ENCODE peak calls at places on chromosomes 2 and 18, in five cellular contexts. One of them, this sample, is unnamed.

GRCh38 chr18:11947214-11948119 is 33.8 kb upstream of the IMPA2 start:
- DNase-seq in adrenal gland: peak; percentile 97
- DNase-seq in body of pancreas: peak; percentile 98
- DNase-seq in prostate gland: peak; percentile 83
- DNase-seq in BJ: peak; percentile 80
- DNase-seq in this sample: peak; percentile 66

GRCh38 chr18:31563778-31564177 is 27.9 kb upstream of the TTR start:
- DNase-seq in adrenal gland: no peak
- DNase-seq in body of pancreas: no peak
- DNase-seq in prostate gland: no peak
- DNase-seq in BJ: no peak
- DNase-seq in this sample: no peak

GRCh38 chr2:236818281-236819045 is 248.8 kb downstream of the ACKR3 start:
- DNase-seq in adrenal gland: no peak
- DNase-seq in body of pancreas: no peak
- DNase-seq in prostate gland: no peak
- DNase-seq in BJ: no peak
- DNase-seq in this sample: no peak

GRCh38 chr18:58345875-58346274 is 283.0 kb downstream of the ALPK2 start:
- DNase-seq in adrenal gland: no peak
- DNase-seq in body of pancreas: no peak
- DNase-seq in prostate gland: no peak
- DNase-seq in BJ: no peak
- DNase-seq in this sample: no peak

GRCh38 chr2:55010915-55011314 is 39.3 kb downstream of the RTN4 start:
- DNase-seq in adrenal gland: peak; percentile 69
- DNase-seq in body of pancreas: peak; percentile 59
- DNase-seq in prostate gland: no peak
- DNase-seq in BJ: no peak
- DNase-seq in this sample: no peak

GRCh38 chr2:62587616-62588015 is 81.6 kb upstream of the TMEM17 start:
- DNase-seq in adrenal gland: no peak
- DNase-seq in body of pancreas: no peak
- DNase-seq in prostate gland: no peak
- DNase-seq in BJ: no peak
- DNase-seq in this sample: no peak

GRCh38 chr2:72116081-72116533 is 31.6 kb downstream of the CYP26B1 start:
- DNase-seq in adrenal gland: no peak
- DNase-seq in body of pancreas: no peak
- DNase-seq in prostate gland: no peak
- DNase-seq in BJ: no peak
- DNase-seq in this sample: no peak

GRCh38 chr2:240960963-240961876 is 37.2 kb upstream of the SNED1 start:
- DNase-seq in adrenal gland: peak; percentile 51
- DNase-seq in body of pancreas: no peak
- DNase-seq in prostate gland: no peak
- DNase-seq in BJ: no peak
- DNase-seq in this sample: no peak

GRCh38 chr2:28639836-28640235 is 111.8 kb upstream of the PPP1CB start:
- DNase-seq in adrenal gland: peak; percentile 62
- DNase-seq in body of pancreas: peak; percentile 56
- DNase-seq in prostate gland: no peak
- DNase-seq in BJ: no peak
- DNase-seq in this sample: no peak

GRCh38 chr2:53467467-53467866 is 300.1 kb upstream of the CHAC2 start:
- DNase-seq in adrenal gland: no peak
- DNase-seq in body of pancreas: no peak
- DNase-seq in prostate gland: no peak
- DNase-seq in BJ: no peak
- DNase-seq in this sample: no peak

GRCh38 chr2:104412384-104412783 is 441.5 kb upstream of the POU3F3 start:
- DNase-seq in adrenal gland: peak; percentile 63
- DNase-seq in body of pancreas: peak; percentile 53
- DNase-seq in prostate gland: no peak
- DNase-seq in BJ: no peak
- DNase-seq in this sample: no peak

GRCh38 chr18:29164993-29165599 is 988.2 kb upstream of the CDH2 start:
- DNase-seq in adrenal gland: no peak
- DNase-seq in body of pancreas: no peak
- DNase-seq in prostate gland: no peak
- DNase-seq in BJ: peak; percentile 70
- DNase-seq in this sample: peak; percentile 1

GRCh38 chr2:102291221-102292075 is 19.9 kb upstream of the IL1RL1 start:
- DNase-seq in adrenal gland: no peak
- DNase-seq in body of pancreas: peak; percentile 41
- DNase-seq in prostate gland: no peak
- DNase-seq in BJ: no peak
- DNase-seq in this sample: no peak

GRCh38 chr2:121485039-121485438 is 45.6 kb upstream of the RNU4ATAC start:
- DNase-seq in adrenal gland: no peak
- DNase-seq in body of pancreas: no peak
- DNase-seq in prostate gland: no peak
- DNase-seq in BJ: no peak
- DNase-seq in this sample: no peak

GRCh38 chr2:174571669-174572323 is 25.8 kb downstream of the WIPF1 start:
- DNase-seq in adrenal gland: no peak
- DNase-seq in body of pancreas: no peak
- DNase-seq in prostate gland: no peak
- DNase-seq in BJ: no peak
- DNase-seq in this sample: no peak

GRCh38 chr2:174572556-174572955 is 25.0 kb downstream of the WIPF1 start:
- DNase-seq in adrenal gland: no peak
- DNase-seq in body of pancreas: no peak
- DNase-seq in prostate gland: no peak
- DNase-seq in BJ: no peak
- DNase-seq in this sample: no peak

GRCh38 chr2:174575124-174575776 is 22.4 kb downstream of the WIPF1 start:
- DNase-seq in adrenal gland: no peak
- DNase-seq in body of pancreas: no peak
- DNase-seq in prostate gland: no peak
- DNase-seq in BJ: no peak
- DNase-seq in this sample: no peak

GRCh38 chr2:174574657-174575056 is 22.9 kb downstream of the WIPF1 start:
- DNase-seq in adrenal gland: no peak
- DNase-seq in body of pancreas: peak; percentile 60
- DNase-seq in prostate gland: no peak
- DNase-seq in BJ: no peak
- DNase-seq in this sample: no peak

GRCh38 chr2:174573621-174574081 is 24.0 kb downstream of the WIPF1 start:
- DNase-seq in adrenal gland: no peak
- DNase-seq in body of pancreas: no peak
- DNase-seq in prostate gland: peak; percentile 49
- DNase-seq in BJ: no peak
- DNase-seq in this sample: no peak
- TF ChIP-seq CTCF in adrenal gland: no peak
- TF ChIP-seq CTCF in body of pancreas: no peak
- TF ChIP-seq CTCF in prostate gland: no peak
- TF ChIP-seq CTCF in BJ: no peak
- TF ChIP-seq CTCF in this sample: no peak

DNA sequence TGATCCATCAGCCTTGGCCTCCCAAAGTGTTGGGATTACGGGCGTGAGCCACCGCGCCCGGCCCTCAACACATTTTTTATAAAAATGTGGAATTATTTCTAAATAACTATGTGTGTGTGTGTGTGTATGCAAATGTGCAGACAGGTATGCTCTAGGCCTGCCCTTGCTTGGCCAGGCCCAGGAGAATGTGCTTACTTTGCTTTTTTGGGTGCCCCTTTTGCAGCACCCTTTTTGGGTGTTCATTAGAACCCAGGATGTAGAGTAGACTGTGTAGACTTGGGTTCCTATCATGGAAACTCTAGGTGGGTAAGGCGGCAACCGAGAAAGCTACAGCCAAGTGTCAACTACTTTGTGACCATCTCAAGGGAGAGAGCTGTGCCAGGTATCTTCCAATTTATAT is 11.7 kb upstream of the ITSN2 start:
- DNase-seq in adrenal gland: no peak
- DNase-seq in body of pancreas: no peak
- DNase-seq in prostate gland: no peak
- DNase-seq in BJ: no peak
- DNase-seq in this sample: no peak
- TF ChIP-seq CTCF in adrenal gland: no peak
- TF ChIP-seq CTCF in body of pancreas: no peak
- TF ChIP-seq CTCF in prostate gland: no peak
- TF ChIP-seq CTCF in BJ: no peak
- TF ChIP-seq CTCF in this sample: no peak

GRCh38 chr2:219002395-219003266 is 9.4 kb upstream of the CRYBA2 start:
- DNase-seq in adrenal gland: peak; percentile 91
- DNase-seq in body of pancreas: peak; percentile 94
- DNase-seq in prostate gland: peak; percentile 76
- DNase-seq in BJ: no peak
- DNase-seq in this sample: peak; percentile 85
- TF ChIP-seq CTCF in adrenal gland: peak; percentile 42
- TF ChIP-seq CTCF in body of pancreas: peak; percentile 78
- TF ChIP-seq CTCF in prostate gland: peak; percentile 69
- TF ChIP-seq CTCF in BJ: peak; percentile 42
- TF ChIP-seq CTCF in this sample: peak; percentile 77

GRCh38 chr2:177252808-177253531 is 11.6 kb downstream of the NFE2L2 start:
- DNase-seq in adrenal gland: no peak
- DNase-seq in body of pancreas: no peak
- DNase-seq in prostate gland: no peak
- DNase-seq in BJ: no peak
- DNase-seq in this sample: no peak

GRCh38 chr2:177253704-177254103 is 10.8 kb downstream of the NFE2L2 start:
- DNase-seq in adrenal gland: no peak
- DNase-seq in body of pancreas: no peak
- DNase-seq in prostate gland: no peak
- DNase-seq in BJ: no peak
- DNase-seq in this sample: no peak

GRCh38 chr2:177256026-177256425 is 8.5 kb downstream of the NFE2L2 start:
- DNase-seq in adrenal gland: no peak
- DNase-seq in body of pancreas: no peak
- DNase-seq in prostate gland: no peak
- DNase-seq in BJ: no peak
- DNase-seq in this sample: no peak

GRCh38 chr2:177255227-177255601 is 9.3 kb downstream of the NFE2L2 start:
- DNase-seq in adrenal gland: no peak
- DNase-seq in body of pancreas: no peak
- DNase-seq in prostate gland: no peak
- DNase-seq in BJ: no peak
- DNase-seq in this sample: no peak

GRCh38 chr2:177254433-177255226 is 9.9 kb downstream of the NFE2L2 start:
- DNase-seq in adrenal gland: no peak
- DNase-seq in body of pancreas: peak; percentile 65
- DNase-seq in prostate gland: no peak
- DNase-seq in BJ: no peak
- DNase-seq in this sample: peak; percentile 58
- TF ChIP-seq CTCF in adrenal gland: peak; percentile 33
- TF ChIP-seq CTCF in body of pancreas: no peak
- TF ChIP-seq CTCF in prostate gland: no peak
- TF ChIP-seq CTCF in BJ: peak; percentile 34
- TF ChIP-seq CTCF in this sample: peak; percentile 50